ENCODE peak calls at places on chromosomes 16 and 17, in eight cellular contexts. L is stimulated activated effector memory CD8-positive, alpha-beta T cell treated with anti-CD3 and anti-CD28 coated beads, Interleukin-12 subunit alpha, Interleukin-12 subunit beta, amount 100 ng/mL, for 72 hours; Z is AG08396; V is activated naive CD8-positive, alpha-beta T cell treated with anti-CD3 and anti-CD28 coated beads, Interleukin-2, amount 50 U/mL, for 16 hours; J is smooth muscle cell of the brain vasculature; K is kidney tubule cell; B is central memory CD4-positive, alpha-beta T cell; E is HTR-8/SVneo. U is an unnamed sample.

GRCh38 chr17:57536789-57537523 is 208.1 kb downstream of the CCDC182 start:
- DNase-seq in B (no peak), J (no peak), Z (no peak), L (no peak), K (no peak), E (no peak), V (no peak), U (no peak)

GRCh38 chr17:27956601-27957445 is 63.7 kb upstream of the LYRM9 start:
- DNase-seq in B (no peak), J (no peak), Z (peak), K (no peak), L (no peak), E (peak), V (no peak), U (no peak)

GRCh38 chr16:28069921-28070794 is 6.6 kb upstream of the GSG1L start:
- DNase-seq in L (no peak), V (no peak), B (no peak), J (no peak), E (no peak), Z (no peak), K (no peak), U (no peak)

GRCh38 chr17:10156579-10157488 is 41.6 kb downstream of the GAS7 start:
- DNase-seq in K (no peak), J (no peak), E (no peak), B (no peak), V (no peak), L (peak), Z (no peak), U (no peak)

GRCh38 chr17:38320482-38320881 is 23.3 kb downstream of the GPR179 start:
- DNase-seq in L (no peak), V (no peak), J (no peak), Z (no peak), E (no peak), B (no peak), K (peak), U (peak)

GRCh38 chr17:41464682-41465081 is 2.5 kb downstream of the KRT32 start:
- DNase-seq in E (peak), K (peak), J (no peak), B (no peak), Z (peak), V (no peak), L (no peak), U (peak)

GRCh38 chr16:63904182-63904581 is 1217.7 kb downstream of the CDH11 start:
- DNase-seq in J (no peak), E (no peak), B (no peak), V (no peak), Z (no peak), K (no peak), L (no peak), U (no peak)

GRCh38 chr16:70703041-70703834 is 17.4 kb upstream of the MTSS2 start:
- DNase-seq in K (peak), B (no peak), Z (peak), E (no peak), L (no peak), V (no peak), J (peak), U (peak)

GRCh38 chr16:86917471-86918365 is 339.4 kb downstream of the FOXL1 start:
- DNase-seq in K (no peak), L (no peak), B (no peak), E (no peak), J (no peak), Z (no peak), V (no peak), U (no peak)

GRCh38 chr16:65655802-65656201 is 533.9 kb upstream of the CDH11 start:
- DNase-seq in E (no peak), V (no peak), K (no peak), B (no peak), J (peak), L (no peak), Z (no peak), U (no peak)

GRCh38 chr16:27961296-27961620 is 102.3 kb downstream of the GSG1L start:
- DNase-seq in B (no peak), J (no peak), K (no peak), L (no peak), E (no peak), Z (no peak), V (no peak), U (no peak)

GRCh38 chr16:3769013-3769412 is 51.7 kb upstream of the TRAP1 start:
- DNase-seq in L (no peak), B (no peak), Z (no peak), E (no peak), V (no peak), J (no peak), K (no peak), U (no peak)

GRCh38 chr16:4768549-4769305 is 1.8 kb upstream of the ZNF500 start:
- DNase-seq in J (peak), L (peak), Z (peak), V (peak), B (peak), K (peak), E (peak), U (peak)

GRCh38 chr17:1916339-1916738 is 86.5 kb downstream of the RPA1 start:
- DNase-seq in J (no peak), B (no peak), E (no peak), L (no peak), Z (no peak), V (no peak), K (no peak), U (no peak)

GRCh38 chr16:29984764-29985147 is 10.7 kb downstream of the HIRIP3 start:
- DNase-seq in J (no peak), Z (no peak), V (no peak), E (no peak), L (no peak), B (no peak), K (no peak), U (no peak)

GRCh38 chr17:511001-511690 is 158.5 kb upstream of the RPH3AL start:
- DNase-seq in L (no peak), J (no peak), B (no peak), V (no peak), E (no peak), Z (peak), K (no peak), U (no peak)

GRCh38 chr17:32943647-32944191 is 15.8 kb downstream of the TMEM98 start:
- DNase-seq in V (no peak), B (no peak), E (no peak), K (peak), Z (peak), J (no peak), L (no peak), U (peak)

GRCh38 chr16:78673884-78674283 is 574.4 kb downstream of the WWOX start:
- DNase-seq in E (no peak), K (no peak), Z (no peak), J (no peak), L (no peak), V (no peak), B (no peak), U (no peak)

GRCh38 chr16:49513040-49513439 is 139.4 kb downstream of the C16orf78 start:
- DNase-seq in K (no peak), J (no peak), V (no peak), B (no peak), L (no peak), E (no peak), Z (no peak), U (no peak)

GRCh38 chr16:67542464-67542863 is 13.8 kb downstream of the RIPOR1 start:
- DNase-seq in E (peak), Z (peak), V (no peak), L (no peak), K (peak), J (no peak), B (peak), U (peak)

GRCh38 chr16:86836503-86837125 is 258.3 kb downstream of the FOXL1 start:
- DNase-seq in L (no peak), J (no peak), Z (peak), K (peak), B (no peak), E (peak), V (no peak), U (peak)

GRCh38 chr17:34171245-34171818 is 83.8 kb upstream of the CCL2 start:
- DNase-seq in L (peak), Z (peak), E (peak), K (peak), J (no peak), B (peak), V (no peak), U (peak)

GRCh38 chr17:41521574-41522261 is 3.0 kb upstream of the KRT15 start:
- DNase-seq in B (no peak), L (no peak), V (no peak), E (peak), J (no peak), Z (peak), K (peak), U (peak)

GRCh38 chr17:17351901-17352781 is 49.0 kb downstream of the NT5M start:
- DNase-seq in J (no peak), Z (no peak), E (peak), V (no peak), L (no peak), B (no peak), K (peak), U (no peak)

GRCh38 chr17:31888124-31888523 is 13.4 kb downstream of the UTP6 start:
- DNase-seq in E (no peak), L (no peak), J (no peak), Z (no peak), B (no peak), K (no peak), V (no peak), U (no peak)

GRCh38 chr17:64661731-64661980 is 451 bp downstream of the SMURF2 start:
- DNase-seq in Z (no peak), V (no peak), E (no peak), K (no peak), B (no peak), L (no peak), J (no peak), U (no peak)

GRCh38 chr17:36890398-36891190 is 46.7 kb upstream of the LHX1 start:
- DNase-seq in E (no peak), B (no peak), J (no peak), L (no peak), K (no peak), V (no peak), Z (no peak), U (no peak)

GRCh38 chr17:29577009-29577777 is 8.7 kb downstream of the TP53I13 start:
- DNase-seq in Z (no peak), B (no peak), V (no peak), J (no peak), E (no peak), K (no peak), L (no peak), U (no peak)

GRCh38 chr16:66250686-66251405 is 115.6 kb upstream of the CDH5 start:
- DNase-seq in L (no peak), Z (peak), J (no peak), K (no peak), B (no peak), E (no peak), V (no peak), U (no peak)

GRCh38 chr17:73976676-73977521 is 226.6 kb upstream of the RPL38 start:
- DNase-seq in E (no peak), L (no peak), K (peak), V (no peak), Z (no peak), J (no peak), B (no peak), U (no peak)

GRCh38 chr16:53291757-53292392 is 142.4 kb upstream of the RBL2 start:
- DNase-seq in B (no peak), E (no peak), J (no peak), V (no peak), L (no peak), K (no peak), Z (no peak), U (no peak)

GRCh38 chr17:33986566-33986965 is 268.5 kb upstream of the CCL2 start:
- DNase-seq in B (no peak), Z (no peak), L (no peak), J (no peak), K (no peak), V (no peak), E (no peak), U (no peak)

GRCh38 chr17:48970224-48970623 is 1.8 kb upstream of the GIP start:
- DNase-seq in B (no peak), K (no peak), V (no peak), E (no peak), L (no peak), J (no peak), Z (no peak), U (no peak)

GRCh38 chr16:50323335-50324011 is 45.3 kb downstream of the BRD7 start:
- DNase-seq in V (no peak), L (no peak), K (peak), E (no peak), Z (no peak), B (peak), J (no peak), U (peak)

GRCh38 chr17:41773190-41773588 is 13.3 kb downstream of the JUP start:
- DNase-seq in V (no peak), J (no peak), E (peak), Z (peak), B (no peak), L (no peak), K (peak), U (peak)

GRCh38 chr16:57469046-57469445 is 6.6 kb downstream of the POLR2C start:
- DNase-seq in V (no peak), L (no peak), K (no peak), Z (no peak), B (no peak), J (no peak), E (no peak), U (no peak)

GRCh38 chr17:27965224-27965623 is 72.1 kb upstream of the LYRM9 start:
- DNase-seq in J (no peak), V (no peak), L (no peak), Z (no peak), K (peak), E (no peak), B (no peak), U (peak)

U was measured in renal cortical epithelial cell.